ENCODE peak calls at places on chromosomes 6 and 20, in seven cellular contexts. I, C, Y, H, J, A and K are unnamed samples.

GRCh38 chr20:17339000-17339399 is 112.2 kb downstream of the PCSK2 start:
- DNase-seq in I (no peak), C (no peak), J (no peak), H (no peak), Y (no peak), A (no peak), K (no peak)

GRCh38 chr20:51434556-51435256 is 107.8 kb downstream of the NFATC2 start:
- DNase-seq in C (peak), H (peak), I (no peak), J (no peak), A (peak), Y (no peak), K (no peak)

GRCh38 chr6:70547313-70547712 is 19.4 kb upstream of the SDHAF4 start:
- DNase-seq in Y (no peak), J (no peak), H (peak), I (no peak), A (peak), C (peak), K (no peak)

GRCh38 chr6:56713285-56713684 is 70.6 kb upstream of the DST start:
- DNase-seq in J (no peak), H (no peak), C (peak), I (no peak), Y (no peak), A (peak), K (no peak)

GRCh38 chr6:79813854-79814477 is 133.4 kb downstream of the ELOVL4 start:
- DNase-seq in A (peak), I (peak), J (peak), H (peak), Y (peak), C (peak), K (peak)

GRCh38 chr6:13535306-13535705 is 39.1 kb upstream of the SIRT5 start:
- DNase-seq in I (no peak), H (no peak), J (no peak), C (no peak), A (peak), Y (no peak), K (no peak)

GRCh38 chr6:110329729-110330436 is 28.3 kb downstream of the METTL24 start:
- DNase-seq in Y (peak), I (no peak), J (no peak), H (no peak), C (peak), A (peak), K (no peak)

GRCh38 chr6:37731888-37732287 is 34.2 kb upstream of the MDGA1 start:
- DNase-seq in H (no peak), Y (no peak), J (no peak), A (no peak), I (no peak), C (no peak), K (no peak)

GRCh38 chr6:151209071-151209831 is 30.5 kb upstream of the AKAP12 start:
- DNase-seq in C (peak), I (no peak), H (no peak), Y (no peak), J (no peak), A (peak), K (no peak)

GRCh38 chr20:8126979-8127378 is 5.1 kb upstream of the PLCB1 start:
- DNase-seq in C (no peak), A (no peak), Y (no peak), J (no peak), I (no peak), H (no peak), K (no peak)

GRCh38 chr6:111997078-111997862 is 56.6 kb upstream of the CCN6 start:
- DNase-seq in I (peak), J (peak), H (no peak), C (peak), A (peak), Y (peak), K (peak)

GRCh38 chr6:33869826-33870423 is 66.1 kb upstream of the MLN start:
- DNase-seq in H (no peak), I (no peak), J (no peak), A (no peak), C (no peak), Y (no peak), K (no peak)

GRCh38 chr20:63495771-63496403 is 3.0 kb downstream of the EEF1A2 start:
- DNase-seq in Y (peak), I (peak), J (peak), A (peak), C (peak), H (no peak), K (no peak)

GRCh38 chr6:167501831-167502385 is 177.0 kb downstream of the TTLL2 start:
- DNase-seq in H (no peak), C (peak), A (no peak), I (peak), Y (peak), J (no peak), K (no peak)

GRCh38 chr6:134741193-134741521 is 208.7 kb downstream of the ALDH8A1 start:
- DNase-seq in I (peak), C (no peak), H (no peak), A (no peak), J (no peak), Y (no peak), K (no peak)

GRCh38 chr20:63177785-63178444 is 38.0 kb downstream of the YTHDF1 start:
- DNase-seq in H (no peak), J (no peak), A (no peak), Y (no peak), C (no peak), I (no peak), K (no peak)

GRCh38 chr20:63248835-63249591 is 5.2 kb downstream of the NKAIN4 start:
- DNase-seq in A (no peak), Y (no peak), J (no peak), H (no peak), I (no peak), C (no peak), K (no peak)

GRCh38 chr6:79506251-79506650 is 31.0 kb downstream of the LCA5 start:
- DNase-seq in J (no peak), H (no peak), Y (no peak), C (no peak), I (no peak), A (peak), K (no peak)

GRCh38 chr6:134553941-134554340 is 236.0 kb upstream of the SGK1 start:
- DNase-seq in C (peak), A (peak), I (no peak), H (no peak), J (no peak), Y (no peak), K (no peak)

GRCh38 chr6:31877125-31877650 is 1.6 kb downstream of the SLC44A4 start:
- DNase-seq in J (no peak), A (no peak), C (no peak), I (no peak), H (no peak), Y (peak), K (no peak)

GRCh38 chr20:48335421-48336090 is 492.2 kb downstream of the PREX1 start:
- DNase-seq in Y (no peak), I (no peak), C (no peak), H (no peak), A (peak), J (no peak), K (no peak)

GRCh38 chr6:99816795-99817194 is 177.2 kb downstream of the MCHR2 start:
- DNase-seq in H (no peak), C (no peak), Y (no peak), J (no peak), A (no peak), I (no peak), K (no peak)

GRCh38 chr6:122495612-122496011 is 24.0 kb upstream of the SERINC1 start:
- DNase-seq in Y (no peak), I (no peak), H (no peak), J (no peak), C (no peak), A (no peak), K (no peak)

GRCh38 chr20:1184638-1185315 is at the start of gene TMEM74B:
- DNase-seq in J (no peak), Y (no peak), I (peak), H (no peak), C (no peak), A (no peak), K (no peak)

GRCh38 chr20:49674383-49675352 is 39.0 kb downstream of the B4GALT5 start:
- DNase-seq in Y (no peak), H (peak), C (peak), I (no peak), J (no peak), A (peak), K (no peak)

GRCh38 chr6:118739976-118740771 is 88.8 kb upstream of the CEP85L start:
- DNase-seq in C (peak), I (no peak), A (peak), Y (no peak), J (no peak), H (no peak), K (no peak)

GRCh38 chr6:129786548-129786947 is 74.6 kb downstream of the TMEM244 start:
- DNase-seq in J (no peak), H (no peak), Y (no peak), I (no peak), A (no peak), C (no peak), K (no peak)

GRCh38 chr6:151063339-151063738 is 176.4 kb upstream of the AKAP12 start:
- DNase-seq in C (peak), Y (no peak), J (no peak), H (peak), I (no peak), A (peak), K (no peak)

GRCh38 chr6:21277601-21278043 is 315.9 kb upstream of the SOX4 start:
- DNase-seq in I (no peak), C (no peak), J (no peak), Y (no peak), A (peak), H (no peak), K (no peak)

GRCh38 chr6:14635195-14635594 is 517.6 kb downstream of the CD83 start:
- DNase-seq in A (no peak), C (no peak), J (no peak), Y (no peak), I (no peak), H (no peak), K (no peak)

GRCh38 chr6:47788498-47788884 is 6.7 kb downstream of the OPN5 start:
- DNase-seq in A (no peak), Y (no peak), J (no peak), C (peak), H (no peak), I (no peak), K (no peak)

GRCh38 chr6:138837246-138837645 is 41.4 kb downstream of the ECT2L start:
- DNase-seq in Y (no peak), I (no peak), H (no peak), A (no peak), J (no peak), C (no peak), K (no peak)

GRCh38 chr20:15942130-15942529 is 631.1 kb downstream of the KIF16B start:
- DNase-seq in A (peak), H (no peak), C (no peak), I (no peak), Y (no peak), J (no peak), K (no peak)

GRCh38 chr6:11702039-11702795 is 76.4 kb downstream of the ADTRP start:
- DNase-seq in C (peak), I (no peak), H (peak), A (peak), Y (no peak), J (no peak), K (no peak)

GRCh38 chr20:35978041-35978513 is 9.7 kb downstream of the CNBD2 start:
- DNase-seq in I (no peak), A (no peak), J (no peak), Y (no peak), C (peak), H (peak), K (no peak)

GRCh38 chr6:25472314-25472713 is 179.7 kb upstream of the SCGN start:
- DNase-seq in Y (no peak), J (no peak), A (no peak), I (peak), H (no peak), C (no peak), K (no peak)
- TF ChIP-seq CTCF in Y (no peak), J (no peak), A (no peak), I (peak), H (peak), C (peak), K (peak)

GRCh38 chr6:154445417-154445816 is 65.1 kb downstream of the CNKSR3 start:
- DNase-seq in H (no peak), A (no peak), J (no peak), Y (no peak), C (no peak), I (no peak), K (no peak)

GRCh38 chr6:154450498-154450897 is 60.0 kb downstream of the CNKSR3 start:
- DNase-seq in C (no peak), I (no peak), H (no peak), Y (no peak), J (no peak), A (no peak), K (no peak)

GRCh38 chr6:154447929-154448328 is 62.6 kb downstream of the CNKSR3 start:
- DNase-seq in A (peak), I (no peak), H (no peak), C (peak), J (no peak), Y (no peak), K (no peak)

GRCh38 chr6:154446984-154447383 is 63.5 kb downstream of the CNKSR3 start:
- DNase-seq in H (no peak), I (no peak), C (no peak), Y (no peak), A (no peak), J (no peak), K (no peak)

GRCh38 chr6:154448448-154449096 is 61.9 kb downstream of the CNKSR3 start:
- DNase-seq in I (no peak), J (no peak), C (peak), A (peak), H (peak), Y (peak), K (no peak)
- TF ChIP-seq CTCF in I (no peak), J (peak), C (peak), A (peak), H (peak), Y (no peak), K (no peak)

DNA sequence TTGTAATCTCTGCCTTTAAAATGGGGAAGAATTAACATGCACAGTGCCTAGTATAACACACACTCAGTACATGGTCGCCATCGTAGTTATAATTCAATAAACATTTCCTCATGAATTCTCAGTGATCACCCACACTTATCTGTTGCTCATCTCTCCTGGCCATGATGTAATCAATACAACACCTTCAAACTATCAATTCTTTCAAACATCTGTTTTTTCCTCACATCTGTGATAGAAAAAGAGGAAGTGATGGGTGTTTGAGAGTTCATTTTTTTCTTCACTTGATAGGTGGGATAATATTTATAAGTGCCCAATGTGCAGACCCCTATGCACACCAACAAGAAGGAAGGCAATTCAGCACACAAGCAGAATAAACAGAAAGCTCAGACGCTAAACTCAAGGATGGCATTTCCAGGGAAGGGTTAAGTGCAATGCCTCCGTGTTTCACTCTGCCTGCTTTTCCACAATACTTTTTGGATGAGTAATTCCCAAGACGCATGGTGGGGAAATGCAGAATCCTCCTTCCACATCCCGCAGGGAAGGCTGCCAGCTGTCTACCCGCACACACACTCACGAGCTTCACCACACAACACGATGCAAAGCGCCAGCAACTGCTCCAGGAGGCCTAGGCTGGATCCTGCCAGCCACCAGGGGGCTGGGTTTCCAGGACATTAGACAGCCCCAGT is 100.3 kb downstream of the GMPR start:
- DNase-seq in I (peak), H (peak), Y (no peak), A (peak), C (peak), J (no peak), K (peak)
- TF ChIP-seq CTCF in I (no peak), H (peak), Y (no peak), A (peak), C (peak), J (peak), K (peak)

GRCh38 chr20:60792941-60793340 is 459.1 kb upstream of the CDH4 start:
- DNase-seq in H (no peak), Y (no peak), C (no peak), A (no peak), J (no peak), I (no peak), K (no peak)
- TF ChIP-seq CTCF in H (no peak), Y (no peak), C (no peak), A (no peak), J (no peak), I (no peak), K (no peak)

GRCh38 chr20:62063601-62063980 is 2.1 kb downstream of the TAF4 start:
- DNase-seq in A (peak), C (no peak), I (no peak), Y (no peak), H (no peak), J (no peak), K (no peak)
- TF ChIP-seq CTCF in A (no peak), C (no peak), I (no peak), Y (no peak), H (no peak), J (no peak), K (no peak)

GRCh38 chr6:96468681-96469224 is 52.9 kb upstream of the UFL1 start:
- DNase-seq in A (peak), I (no peak), H (no peak), J (no peak), C (no peak), Y (peak), K (no peak)
- TF ChIP-seq CTCF in A (no peak), I (peak), H (no peak), J (peak), C (no peak), Y (no peak), K (peak)